ENCODE peak calls at places on chromosomes 11 and 22, in nine cellular contexts. E, B, X, K, Y, G, P, F and I are unnamed samples.

GRCh38 chr11:91871791-91872190 is 352.8 kb upstream of the FAT3 start:
- DNase-seq in B (no peak), Y (no peak), P (no peak), K (no peak), E (no peak), X (no peak), F (no peak), G (no peak), I (no peak)

GRCh38 chr11:64553554-64554201 is 37.3 kb upstream of the SLC22A12 start:
- DNase-seq in P (peak), X (peak), B (peak), Y (peak), K (peak), F (peak), E (no peak), G (peak), I (peak)

GRCh38 chr11:72078477-72078876 is 1.9 kb downstream of the NUMA1 start:
- DNase-seq in F (no peak), P (no peak), Y (no peak), E (no peak), X (no peak), K (no peak), G (no peak), B (no peak), I (no peak)

GRCh38 chr11:90809581-90809980 is 586.7 kb upstream of the CHORDC1 start:
- DNase-seq in K (no peak), F (no peak), P (no peak), G (no peak), Y (no peak), B (no peak), X (no peak), E (no peak), I (no peak)

GRCh38 chr11:73321342-73322110 is 13.4 kb downstream of the ARHGEF17 start:
- DNase-seq in K (peak), F (no peak), Y (peak), G (no peak), E (no peak), B (peak), P (no peak), X (no peak), I (peak)

GRCh38 chr11:45659031-45659817 is 6.2 kb downstream of the CHST1 start:
- DNase-seq in G (no peak), Y (no peak), X (peak), K (no peak), E (no peak), F (no peak), B (no peak), P (no peak), I (no peak)

GRCh38 chr22:29716814-29717213 is 3.0 kb upstream of the CABP7 start:
- DNase-seq in F (peak), E (no peak), B (no peak), Y (peak), G (peak), P (no peak), X (peak), K (peak), I (no peak)

GRCh38 chr22:45105281-45105700 is 58.4 kb upstream of the NUP50 start:
- DNase-seq in G (peak), E (no peak), F (peak), K (no peak), B (no peak), X (no peak), Y (no peak), P (no peak), I (no peak)

GRCh38 chr22:36377022-36377631 is 10.6 kb downstream of the MYH9 start:
- DNase-seq in P (no peak), E (no peak), K (peak), G (no peak), F (no peak), B (no peak), Y (no peak), X (peak), I (no peak)

GRCh38 chr11:1436468-1437030 is 46.8 kb downstream of the BRSK2 start:
- DNase-seq in E (no peak), G (no peak), F (no peak), P (no peak), B (no peak), X (peak), Y (no peak), K (no peak), I (no peak)

GRCh38 chr11:29282088-29282487 is 734.7 kb downstream of the KCNA4 start:
- DNase-seq in B (no peak), G (no peak), F (peak), K (no peak), X (no peak), P (no peak), Y (peak), E (no peak), I (no peak)

GRCh38 chr11:99176430-99176829 is 155.7 kb downstream of the CNTN5 start:
- DNase-seq in F (no peak), B (no peak), E (no peak), K (no peak), X (no peak), P (no peak), Y (no peak), G (no peak), I (no peak)

DNA sequence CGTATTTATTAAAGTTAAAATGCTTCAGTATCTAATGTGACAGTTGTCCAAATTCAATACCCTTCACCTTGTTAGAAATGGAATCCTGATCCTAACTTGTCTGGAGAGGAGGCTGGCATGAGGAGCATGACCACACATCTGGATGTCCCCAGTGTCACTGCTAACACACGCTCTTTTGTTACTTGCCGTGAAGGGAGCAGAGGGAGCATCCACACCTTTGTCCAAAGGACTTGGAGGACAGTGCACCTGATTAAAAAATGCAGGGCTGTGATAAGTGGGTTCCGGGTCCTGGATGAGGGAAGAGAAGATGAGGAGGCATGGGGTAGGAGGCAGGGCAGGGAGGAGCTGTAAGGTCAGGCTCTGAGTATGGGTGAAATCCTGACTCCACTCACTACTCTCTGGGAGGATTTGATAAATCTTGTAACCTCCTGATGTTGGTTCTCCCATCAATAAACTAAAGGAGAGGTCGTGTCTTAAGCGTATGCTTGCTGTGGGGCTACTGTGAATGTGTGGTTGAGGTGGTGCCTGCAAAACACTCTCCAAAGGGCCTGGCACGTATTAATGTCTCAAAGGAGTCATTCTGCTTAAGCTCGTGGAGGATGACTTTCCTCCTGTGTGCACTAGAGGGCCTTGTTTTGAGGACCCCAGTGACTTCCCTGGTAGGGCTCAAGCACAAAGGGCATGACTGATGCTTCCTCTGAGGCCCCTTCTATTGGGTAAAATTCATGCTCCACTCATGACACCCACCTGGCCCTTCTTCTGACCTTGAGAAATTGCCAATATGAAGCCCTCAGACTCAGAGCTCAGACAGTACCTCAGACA is 16.8 kb upstream of the IGLL5 start:
- DNase-seq in F (no peak), P (no peak), G (no peak), E (peak), X (no peak), Y (no peak), K (no peak), B (no peak), I (no peak)
- TF ChIP-seq CTCF in F (no peak), P (no peak), G (no peak), E (no peak), X (no peak), Y (no peak), K (no peak), B (no peak), I (no peak)

DNA sequence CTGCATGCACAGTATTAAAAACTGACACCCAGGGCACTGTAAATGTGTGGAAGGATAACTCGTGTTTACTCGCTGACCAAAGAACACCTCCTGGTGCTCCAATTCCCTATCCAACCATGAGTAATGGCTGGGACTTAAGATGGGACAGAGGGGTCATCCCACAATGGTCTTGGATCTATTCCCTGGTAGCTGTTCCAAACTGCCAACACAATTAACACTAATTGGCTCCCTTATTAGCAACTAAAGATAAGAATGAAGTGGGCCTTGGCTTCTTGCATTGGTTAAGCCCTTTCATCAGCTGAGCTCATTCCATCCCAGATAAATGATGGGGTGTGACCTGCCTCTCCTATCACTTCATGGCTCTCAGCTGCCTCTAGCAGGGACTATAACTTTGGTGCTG is 1.5 kb upstream of the SIK3 start:
- DNase-seq in P (no peak), E (no peak), F (no peak), Y (no peak), G (no peak), K (no peak), X (no peak), B (no peak), I (no peak)
- TF ChIP-seq CTCF in P (no peak), E (no peak), F (no peak), Y (no peak), G (no peak), K (no peak), X (no peak), B (no peak), I (no peak)

DNA sequence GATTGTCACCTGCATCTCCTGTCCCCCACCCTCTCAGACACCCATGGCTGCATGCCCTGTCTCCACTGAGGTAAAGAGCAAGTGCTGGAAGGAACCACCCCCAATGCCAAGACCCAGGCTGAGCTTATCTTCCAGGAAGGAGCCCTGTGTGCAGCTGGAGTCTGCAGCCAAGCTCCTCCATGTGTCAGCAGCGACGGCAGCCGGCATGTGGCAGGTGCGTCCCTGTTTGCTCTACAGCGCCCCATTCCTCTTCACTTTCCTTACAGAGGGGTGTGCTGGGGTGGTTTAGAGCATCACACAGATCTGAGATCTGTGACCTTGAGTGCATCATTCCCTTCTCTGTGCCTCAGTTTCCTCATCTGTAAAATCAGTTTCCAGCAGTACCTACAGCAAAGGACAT is 7.7 kb upstream of the MN1 start:
- DNase-seq in X (no peak), Y (no peak), E (no peak), K (no peak), G (no peak), B (no peak), F (no peak), P (no peak), I (peak)
- TF ChIP-seq CTCF in X (no peak), Y (no peak), E (no peak), K (no peak), G (no peak), B (no peak), F (no peak), P (no peak), I (no peak)

GRCh38 chr11:77473801-77474508 is at the start of gene PAK1:
- DNase-seq in G (peak), P (peak), X (peak), Y (peak), K (peak), F (peak), B (peak), E (peak), I (peak)
- TF ChIP-seq CTCF in G (no peak), P (no peak), X (peak), Y (peak), K (no peak), F (peak), B (no peak), E (peak), I (no peak)